ENCODE peak calls at places on chromosomes 5 and 9, in five cellular contexts. V is fibroblast of lung, F is PC-3, U is fibroblast of villous mesenchyme, Q is ascending aorta. R is an unnamed sample.

GRCh38 chr5:594241-594860 is 17.8 kb upstream of the CEP72 start:
- DNase-seq in U (no peak), Q (no peak), F (no peak), V (no peak), R (no peak)

GRCh38 chr9:133713960-133714495 is 24.1 kb downstream of the SARDH start:
- DNase-seq in V (no peak), Q (no peak), F (no peak), U (no peak), R (no peak)

GRCh38 chr9:127085186-127085585 is 37.2 kb downstream of the ANGPTL2 start:
- DNase-seq in U (no peak), Q (no peak), V (no peak), F (no peak), R (no peak)

GRCh38 chr9:19876569-19877316 is 87.9 kb upstream of the SLC24A2 start:
- DNase-seq in Q (no peak), F (no peak), V (no peak), U (no peak), R (no peak)

GRCh38 chr9:98575379-98576346 is 133.1 kb downstream of the GABBR2 start:
- DNase-seq in V (peak; percentile 96), U (peak; percentile 75), F (peak; percentile 75), Q (no peak), R (peak; percentile 4)

GRCh38 chr9:115008536-115008935 is 78.1 kb upstream of the TNFSF8 start:
- DNase-seq in Q (no peak), U (peak; percentile 86), V (peak; percentile 97), F (peak; percentile 78), R (peak; percentile 81)

GRCh38 chr5:136066705-136067271 is 38.0 kb downstream of the TGFBI start:
- DNase-seq in U (peak; percentile 78), Q (no peak), F (no peak), V (peak; percentile 76), R (peak; percentile 63)

GRCh38 chr5:147920420-147921030 is 14.2 kb upstream of the C5orf46 start:
- DNase-seq in V (no peak), F (no peak), Q (no peak), U (no peak), R (no peak)

GRCh38 chr5:157730900-157731271 is 334 bp upstream of the THG1L start:
- DNase-seq in F (no peak), Q (no peak), U (no peak), V (no peak), R (no peak)

GRCh38 chr5:74476197-74477081 is 164.1 kb downstream of the ENC1 start:
- DNase-seq in U (no peak), V (no peak), F (no peak), Q (no peak), R (no peak)

GRCh38 chr9:112119225-112120045 is 55.7 kb downstream of the SUSD1 start:
- DNase-seq in V (peak; percentile 94), F (no peak), Q (no peak), U (peak; percentile 52), R (no peak)

GRCh38 chr9:131585375-131585774 is 40.1 kb downstream of the PRRT1B start:
- DNase-seq in F (no peak), U (peak; percentile 16), Q (no peak), V (no peak), R (no peak)

GRCh38 chr5:179304466-179304865 is 40.8 kb downstream of the ADAMTS2 start:
- DNase-seq in F (no peak), U (peak; percentile 93), V (peak; percentile 84), Q (no peak), R (peak; percentile 90)

GRCh38 chr5:169663537-169663936 is 26.5 kb downstream of the DOCK2 start:
- DNase-seq in Q (no peak), V (no peak), F (no peak), U (no peak), R (no peak)

GRCh38 chr9:123360161-123361085 is 4.4 kb downstream of the CRB2 start:
- DNase-seq in Q (no peak), V (no peak), U (peak; percentile 87), F (no peak), R (no peak)

GRCh38 chr9:26175264-26175663 is 497.0 kb upstream of the TUSC1 start:
- DNase-seq in V (peak; percentile 29), F (peak; percentile 86), U (peak; percentile 10), Q (no peak), R (peak; percentile 12)

GRCh38 chr5:61790678-61791077 is 458.6 kb downstream of the ZSWIM6 start:
- DNase-seq in V (no peak), U (no peak), Q (no peak), F (peak; percentile 74), R (no peak)

GRCh38 chr9:130117816-130118632 is 54.2 kb upstream of the NCS1 start:
- DNase-seq in U (peak; percentile 74), Q (peak; percentile 21), V (peak; percentile 72), F (peak; percentile 20), R (peak; percentile 82)

GRCh38 chr5:167671176-167671575 is 620.3 kb upstream of the WWC1 start:
- DNase-seq in F (peak; percentile 54), Q (no peak), V (peak; percentile 77), U (no peak), R (peak; percentile 40)

GRCh38 chr5:155983954-155984353 is 343.0 kb upstream of the SGCD start:
- DNase-seq in Q (no peak), F (no peak), V (peak; percentile 35), U (no peak), R (peak; percentile 1)

DNA sequence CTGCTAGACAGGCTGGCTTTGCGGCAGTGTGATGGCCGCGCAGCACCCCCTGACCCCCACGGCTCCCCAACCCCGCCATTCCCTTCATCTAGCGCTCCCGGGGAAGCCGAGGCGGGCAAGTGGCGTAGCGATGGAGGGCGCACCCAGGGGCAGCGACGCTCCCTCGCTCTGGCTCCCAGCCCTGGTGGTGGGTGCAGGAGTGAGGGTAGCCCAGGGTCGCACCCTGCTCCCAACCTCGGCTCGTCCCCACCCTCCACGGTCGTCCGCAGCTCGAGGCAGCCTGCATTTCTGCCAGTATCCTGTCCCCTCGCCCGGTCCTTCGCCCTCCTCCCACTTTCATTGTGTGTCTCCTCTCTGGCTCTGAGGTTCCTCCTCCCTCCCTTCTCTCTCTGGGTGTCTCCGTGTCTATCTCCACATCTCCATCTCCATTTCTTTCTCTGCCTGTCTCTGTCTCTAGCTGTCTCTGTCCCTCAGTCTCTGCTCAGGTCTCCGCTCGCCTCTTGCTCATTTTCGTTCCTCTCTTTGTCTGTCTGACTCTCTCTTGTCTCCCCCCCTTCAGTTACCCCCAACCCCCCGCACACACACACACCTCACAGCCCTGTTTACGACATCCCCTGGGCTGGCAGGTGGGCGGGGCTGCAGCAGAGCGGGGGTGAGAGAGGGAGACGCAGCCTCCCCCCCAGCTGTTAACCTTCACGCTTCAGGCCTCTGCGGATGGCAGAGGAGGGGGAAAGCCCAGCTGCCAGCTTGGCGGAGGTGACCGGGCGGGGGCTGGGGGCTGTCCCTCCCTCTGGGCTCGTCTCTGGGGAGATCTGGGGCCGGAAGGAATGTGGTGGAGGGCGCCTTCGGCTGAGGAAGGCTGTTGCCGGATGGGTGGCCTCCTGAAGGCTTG is 48.7 kb upstream of the PSD2 start:
- DNase-seq in Q (no peak), U (no peak), V (peak; percentile 50), F (no peak), R (peak; percentile 35)
- H3K4me3 ChIP-seq in Q (peak overlapping the region; percentile 75), U (peak overlapping the region; percentile 42), V (peak overlapping the region; percentile 49), F (peak overlapping the region; percentile 65), R (peak overlapping the region; percentile 43)

DNA sequence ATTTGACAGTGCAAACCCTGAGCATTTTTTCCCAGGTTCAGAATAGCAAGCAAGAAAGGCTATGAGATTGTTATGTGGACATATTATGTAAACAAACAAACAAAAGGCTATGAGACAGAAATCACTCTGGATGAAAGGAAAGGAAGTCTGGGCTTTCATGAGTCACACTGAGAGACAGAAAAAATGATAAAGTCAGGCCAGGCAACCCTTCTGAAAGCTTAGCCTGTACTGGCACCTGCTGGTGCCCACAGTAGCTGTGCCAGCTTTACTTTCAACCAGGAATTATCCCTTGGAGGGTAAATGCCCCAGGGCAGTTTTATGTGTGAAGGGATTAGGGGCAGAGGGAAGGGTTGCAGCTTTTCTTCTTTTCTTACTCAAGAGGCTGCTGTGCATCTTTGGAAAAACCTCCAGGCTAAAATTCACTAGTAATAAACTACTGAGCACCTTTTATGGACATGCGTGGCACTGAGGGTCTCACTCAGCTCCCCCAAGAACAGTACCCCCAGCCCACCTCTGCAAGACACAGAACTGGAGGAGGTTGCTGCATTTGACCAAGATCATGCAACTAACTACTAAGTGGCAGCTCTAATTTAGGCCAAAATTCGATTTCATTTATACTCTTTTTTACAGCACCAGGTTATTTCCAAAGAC is 41.7 kb downstream of the ACTL7B start:
- DNase-seq in U (peak; percentile 28), F (peak; percentile 82), V (peak; percentile 37), Q (no peak), R (peak; percentile 81)
- TF ChIP-seq CTCF in U (peak; percentile 31), F (peak; percentile 82), V (peak; percentile 12), Q (peak; percentile 21), R (peak; percentile 33)

DNA sequence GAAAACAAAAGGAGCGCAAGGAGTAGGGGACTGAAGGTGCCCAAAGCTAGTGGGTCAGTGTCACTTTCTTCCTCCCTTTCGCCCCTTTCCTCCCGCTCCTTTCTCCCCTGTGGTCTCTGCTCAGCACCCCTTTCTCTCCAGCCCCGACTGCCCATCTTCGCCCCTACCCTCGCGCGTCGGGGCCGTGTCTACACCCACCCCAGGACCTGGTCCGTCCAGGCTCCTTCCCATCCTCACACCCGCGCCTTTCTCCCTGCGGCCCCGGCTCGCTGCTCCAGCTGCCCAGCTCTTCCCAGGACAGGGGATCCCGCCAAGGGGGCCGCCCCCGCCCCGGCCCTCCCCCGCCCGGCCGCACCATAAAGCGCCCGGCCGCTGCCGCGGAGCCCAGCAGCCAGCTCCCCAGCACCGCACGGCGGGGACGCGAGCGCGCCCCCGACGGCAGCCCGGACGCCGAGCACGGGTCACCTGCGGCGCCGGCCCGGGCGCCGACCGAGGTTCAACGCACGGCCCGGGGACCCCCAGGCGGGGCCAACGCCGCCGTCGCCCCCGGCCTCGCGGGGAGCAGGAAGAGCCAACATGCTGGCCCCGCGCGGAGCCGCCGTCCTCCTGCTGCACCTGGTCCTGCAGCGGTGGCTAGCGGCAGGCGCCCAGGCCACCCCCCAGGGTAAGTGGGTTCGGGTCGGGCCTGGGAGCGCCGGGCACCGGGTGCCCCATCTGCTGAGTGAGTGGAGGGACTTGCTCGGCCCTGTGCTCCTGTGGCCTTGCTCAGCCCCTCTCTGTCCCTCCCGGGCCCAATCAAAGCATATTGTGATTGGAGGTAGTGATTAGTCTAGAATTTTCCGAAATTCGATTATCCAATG is at the start of gene THBS4:
- DNase-seq in Q (no peak), V (no peak), F (no peak), U (no peak), R (peak; percentile 16)
- H3K4me3 ChIP-seq in Q (peak within 1 kb of the TSS; percentile 41), V (no peak within 1 kb of the TSS), F (no peak within 1 kb of the TSS), U (no peak within 1 kb of the TSS), R (no peak within 1 kb of the TSS)

DNA sequence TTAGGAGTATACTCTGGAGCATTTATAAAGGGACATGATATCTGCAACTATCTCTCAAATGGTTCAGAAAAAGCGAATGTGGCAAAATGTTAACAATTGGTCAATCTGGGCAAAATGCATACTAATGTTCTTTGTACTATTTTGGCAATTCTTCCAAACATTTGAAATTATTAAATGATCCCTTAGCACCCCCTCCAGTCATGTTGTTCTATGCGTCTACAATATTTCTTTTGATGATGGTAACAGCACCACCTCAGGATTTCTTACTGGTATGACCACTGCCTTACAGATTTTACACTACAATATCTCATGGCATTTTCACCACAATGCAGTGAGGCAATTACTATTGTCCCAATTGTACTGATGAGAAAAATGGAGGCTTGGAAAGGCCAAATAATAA is 52.9 kb upstream of the TRIO start:
- DNase-seq in V (no peak), U (no peak), Q (no peak), F (no peak), R (no peak)
- TF ChIP-seq CTCF in V (no peak), U (no peak), Q (no peak), F (peak; percentile 23), R (no peak)